ENCODE peak calls at places on chromosomes 6 and 20, in six cellular contexts. Q is CD8-positive, alpha-beta memory T cell; U is aorta; Z is Panc1; A is A549; W is psoas muscle. O is an unnamed sample.

GRCh38 chr6:103870970-103871369 is 988.7 kb downstream of the HACE1 start:
- DNase-seq in Q (no peak), U (no peak), Z (no peak), A (no peak), W (no peak), O (no peak)

GRCh38 chr6:31402324-31403282 is 792 bp upstream of the MICA start:
- DNase-seq in Q (peak; percentile 51), U (peak; percentile 55), Z (no peak), A (no peak), W (no peak), O (no peak)

GRCh38 chr6:167742719-167743303 is 83.9 kb upstream of the AFDN start:
- DNase-seq in Q (no peak), U (no peak), Z (no peak), A (peak; percentile 12), W (no peak), O (no peak)

GRCh38 chr6:141866731-141867502 is 265.8 kb upstream of the GJE1 start:
- DNase-seq in Q (no peak), U (no peak), Z (no peak), A (no peak), W (no peak), O (no peak)

GRCh38 chr6:160494576-160494975 is 146.4 kb downstream of the SLC22A3 start:
- DNase-seq in Q (no peak), U (no peak), Z (no peak), A (no peak), W (no peak), O (no peak)

GRCh38 chr20:776165-776564 is 7.9 kb upstream of the SLC52A3 start:
- DNase-seq in Q (no peak), U (no peak), Z (no peak), A (no peak), W (no peak), O (no peak)

GRCh38 chr6:64224819-64225218 is 589.2 kb downstream of the PHF3 start:
- DNase-seq in Q (no peak), U (no peak), Z (no peak), A (no peak), W (no peak), O (no peak)

GRCh38 chr6:27505209-27506027 is 32.5 kb upstream of the ZNF184 start:
- DNase-seq in Q (peak; percentile 51), U (no peak), Z (peak; percentile 98), A (peak; percentile 92), W (no peak), O (peak; percentile 52)

GRCh38 chr6:169229611-169230321 is 23.9 kb downstream of the THBS2 start:
- DNase-seq in Q (no peak), U (no peak), Z (no peak), A (no peak), W (no peak), O (no peak)

GRCh38 chr20:22462975-22463914 is 121.1 kb downstream of the FOXA2 start:
- DNase-seq in Q (no peak), U (no peak), Z (no peak), A (peak; percentile 48), W (no peak), O (no peak)

GRCh38 chr20:45781391-45781931 is 10.2 kb downstream of the WFDC3 start:
- DNase-seq in Q (no peak), U (peak; percentile 57), Z (peak; percentile 90), A (peak; percentile 47), W (no peak), O (no peak)

GRCh38 chr6:35648203-35648602 is 40.5 kb downstream of the FKBP5 start:
- DNase-seq in Q (no peak), U (no peak), Z (no peak), A (no peak), W (no peak), O (no peak)

GRCh38 chr6:7129784-7130569 is 22.2 kb downstream of the RREB1 start:
- DNase-seq in Q (no peak), U (peak; percentile 63), Z (no peak), A (no peak), W (peak; percentile 77), O (no peak)

GRCh38 chr6:169891421-169891820 is 140.0 kb downstream of the ERMARD start:
- DNase-seq in Q (no peak), U (no peak), Z (no peak), A (no peak), W (no peak), O (no peak)

GRCh38 chr20:47256665-47257236 is 99.7 kb downstream of the ZMYND8 start:
- DNase-seq in Q (no peak), U (no peak), Z (no peak), A (no peak), W (no peak), O (no peak)

GRCh38 chr6:135535989-135536414 is 38.5 kb upstream of the AHI1 start:
- DNase-seq in Q (peak; percentile 17), U (no peak), Z (no peak), A (peak; percentile 63), W (no peak), O (no peak)

GRCh38 chr6:117352466-117353081 is 73.2 kb downstream of the ROS1 start:
- DNase-seq in Q (no peak), U (no peak), Z (no peak), A (peak; percentile 36), W (no peak), O (no peak)

GRCh38 chr20:33811763-33812672 is 870 bp downstream of the CHMP4B start:
- DNase-seq in Q (no peak), U (peak; percentile 85), Z (peak; percentile 33), A (peak; percentile 62), W (peak; percentile 74), O (peak; percentile 16)

GRCh38 chr6:46901747-46902362 is 19.9 kb downstream of the ADGRF5 start:
- DNase-seq in Q (no peak), U (no peak), Z (no peak), A (no peak), W (no peak), O (no peak)

GRCh38 chr20:61560361-61560853 is 308.3 kb downstream of the CDH4 start:
- DNase-seq in Q (no peak), U (no peak), Z (no peak), A (peak; percentile 42), W (no peak), O (no peak)

GRCh38 chr20:22385602-22386299 is 198.6 kb downstream of the FOXA2 start:
- DNase-seq in Q (no peak), U (no peak), Z (no peak), A (peak; percentile 74), W (no peak), O (no peak)

GRCh38 chr6:138521800-138522199 is 22.5 kb upstream of the NHSL1 start:
- DNase-seq in Q (no peak), U (peak; percentile 62), Z (no peak), A (no peak), W (no peak), O (no peak)
- H3K4me3 ChIP-seq in Q (no peak overlapping the region), U (no peak overlapping the region), Z (no peak overlapping the region), A (no peak overlapping the region), W (no peak overlapping the region), O (no peak overlapping the region)

GRCh38 chr6:126176266-126176665 is 163.6 kb upstream of the CENPW start:
- DNase-seq in Q (no peak), U (no peak), Z (no peak), A (peak; percentile 34), W (no peak), O (no peak)

GRCh38 chr6:126181890-126182289 is 158.0 kb upstream of the CENPW start:
- DNase-seq in Q (no peak), U (no peak), Z (no peak), A (no peak), W (no peak), O (no peak)

GRCh38 chr6:126180585-126180984 is 159.3 kb upstream of the CENPW start:
- DNase-seq in Q (no peak), U (no peak), Z (peak; percentile 69), A (peak; percentile 63), W (no peak), O (no peak)

GRCh38 chr6:126182650-126183311 is 157.1 kb upstream of the CENPW start:
- DNase-seq in Q (no peak), U (no peak), Z (no peak), A (peak; percentile 30), W (no peak), O (no peak)

GRCh38 chr6:126181173-126181741 is 158.7 kb upstream of the CENPW start:
- DNase-seq in Q (no peak), U (no peak), Z (no peak), A (no peak), W (no peak), O (no peak)
- H3K4me1 ChIP-seq in Q (no peaks in the 10 kb centered on the region), U (peaks cover 11% of the 10 kb centered on the region), Z (no peaks in the 10 kb centered on the region), A (peaks cover 17% of the 10 kb centered on the region), W (peaks cover 3% of the 10 kb centered on the region), O (no peaks in the 10 kb centered on the region)

GRCh38 chr6:84762220-84762940 is 2.0 kb downstream of the TBX18 start:
- DNase-seq in Q (no peak), U (peak; percentile 53), Z (no peak), A (peak; percentile 68), W (no peak), O (no peak)

GRCh38 chr6:84762941-84763396 is 1.4 kb downstream of the TBX18 start:
- DNase-seq in Q (no peak), U (peak; percentile 80), Z (no peak), A (no peak), W (peak; percentile 37), O (no peak)

GRCh38 chr6:84766118-84766683 is 1.8 kb upstream of the TBX18 start:
- DNase-seq in Q (no peak), U (no peak), Z (no peak), A (no peak), W (no peak), O (no peak)

GRCh38 chr6:84764332-84765049 is at the start of gene TBX18:
- DNase-seq in Q (no peak), U (peak; percentile 97), Z (peak; percentile 27), A (peak; percentile 98), W (peak; percentile 89), O (no peak)

GRCh38 chr6:84763397-84764331 is 734 bp downstream of the TBX18 start:
- DNase-seq in Q (no peak), U (peak; percentile 81), Z (peak; percentile 12), A (peak; percentile 90), W (peak; percentile 60), O (no peak)
- H3K4me3 ChIP-seq in Q (no peak overlapping the region), U (peak overlapping the region; percentile 75), Z (peak overlapping the region; percentile 67), A (peak overlapping the region; percentile 86), W (peak overlapping the region; percentile 65), O (no peak overlapping the region)

DNA sequence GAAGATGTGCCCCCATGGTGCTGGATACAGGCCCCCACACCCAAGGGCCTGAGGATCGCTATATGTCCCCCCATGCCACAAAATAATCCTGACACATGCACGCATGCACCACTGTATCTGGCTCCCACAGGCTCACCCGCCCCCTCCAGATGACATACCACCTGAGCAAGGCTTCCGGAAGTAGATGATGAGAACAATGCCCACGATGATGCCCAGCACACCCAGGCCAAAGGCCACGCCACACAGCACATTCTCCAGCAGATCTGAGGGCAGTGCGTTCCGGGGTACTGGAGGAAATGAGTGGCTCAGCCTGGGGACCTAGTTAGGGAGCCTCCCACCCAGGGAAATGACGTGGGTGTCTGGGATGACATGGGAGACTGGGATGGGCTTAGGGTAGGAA is 3.8 kb downstream of the HLA-DMA start:
- DNase-seq in Q (no peak), U (no peak), Z (no peak), A (no peak), W (no peak), O (no peak)
- H3K4me1 ChIP-seq in Q (peaks cover 36% of the 10 kb centered on the region), U (no peaks in the 10 kb centered on the region), Z (no peaks in the 10 kb centered on the region), A (peaks cover 5% of the 10 kb centered on the region), W (peaks cover 18% of the 10 kb centered on the region), O (peaks cover 17% of the 10 kb centered on the region)

GRCh38 chr6:95230071-95230740 is 347.1 kb upstream of the MANEA start:
- DNase-seq in Q (no peak), U (no peak), Z (no peak), A (no peak), W (no peak), O (no peak)
- H3K4me3 ChIP-seq in Q (no peak overlapping the region), U (no peak overlapping the region), Z (no peak overlapping the region), A (no peak overlapping the region), W (no peak overlapping the region), O (no peak overlapping the region)